ENCODE peak calls at places on chromosomes 11 and 22, in ten cellular contexts. Y is cardiac muscle cell, W is neural progenitor cell, M is fibroblast of the aortic adventitia, X is AG09309, O is endothelial cell of umbilical vein, H is neuronal stem cell, K is osteoblast, Z is fibroblast of mammary gland, S is left ventricle myocardium inferior. E is an unnamed sample.

GRCh38 chr11:35295751-35296150 is 123.6 kb downstream of the SLC1A2 start:
- DNase-seq in Y (no peak), W (no peak), M (no peak), X (no peak), O (no peak), H (no peak), K (no peak), Z (no peak), S (no peak), E (no peak)

GRCh38 chr22:21791635-21792625 is 56.3 kb upstream of the YPEL1 start:
- DNase-seq in Y (no peak), W (no peak), M (peak; percentile 40), X (no peak), O (no peak), H (no peak), K (no peak), Z (peak; percentile 68), S (no peak), E (no peak)

GRCh38 chr22:38074181-38075104 is 9.5 kb downstream of the SLC16A8 start:
- DNase-seq in Y (no peak), W (peak; percentile 67), M (peak; percentile 29), X (no peak), O (no peak), H (no peak), K (peak; percentile 86), Z (no peak), S (no peak), E (no peak)

GRCh38 chr22:19891350-19892248 is 36.9 kb upstream of the GNB1L start:
- DNase-seq in Y (no peak), W (peak; percentile 95), M (peak; percentile 52), X (no peak), O (peak; percentile 90), H (peak; percentile 71), K (peak; percentile 96), Z (peak; percentile 84), S (no peak), E (peak; percentile 99)

GRCh38 chr11:83285131-83285770 is 916 bp downstream of the CCDC90B start:
- DNase-seq in Y (no peak), W (no peak), M (no peak), X (no peak), O (no peak), H (no peak), K (peak; percentile 62), Z (no peak), S (no peak), E (no peak)

GRCh38 chr11:119684361-119685072 is 44.5 kb downstream of the NECTIN1 start:
- DNase-seq in Y (no peak), W (no peak), M (peak; percentile 45), X (no peak), O (peak; percentile 65), H (no peak), K (peak; percentile 98), Z (peak; percentile 74), S (no peak), E (no peak)

GRCh38 chr11:93591247-93591898 is 48.2 kb upstream of the SMCO4 start:
- DNase-seq in Y (no peak), W (no peak), M (no peak), X (no peak), O (no peak), H (no peak), K (no peak), Z (peak; percentile 66), S (no peak), E (no peak)

GRCh38 chr11:118171274-118172062 is 5.0 kb downstream of the SCN2B start:
- DNase-seq in Y (peak; percentile 85), W (peak; percentile 91), M (peak; percentile 58), X (no peak), O (peak; percentile 61), H (peak; percentile 80), K (peak; percentile 96), Z (peak; percentile 48), S (peak; percentile 71), E (peak; percentile 54)

GRCh38 chr22:45671051-45671782 is 417 bp upstream of the ATXN10 start:
- DNase-seq in Y (peak; percentile 57), W (peak; percentile 58), M (peak; percentile 62), X (no peak), O (peak; percentile 13), H (peak; percentile 24), K (peak; percentile 75), Z (no peak), S (no peak), E (no peak)

GRCh38 chr22:24848559-24849168 is 42.7 kb downstream of the SGSM1 start:
- DNase-seq in Y (no peak), W (no peak), M (no peak), X (no peak), O (no peak), H (no peak), K (no peak), Z (no peak), S (no peak), E (no peak)

GRCh38 chr22:46752286-46752685 is 10.2 kb upstream of the TBC1D22A start:
- DNase-seq in Y (no peak), W (no peak), M (no peak), X (no peak), O (no peak), H (no peak), K (peak; percentile 10), Z (no peak), S (no peak), E (no peak)

GRCh38 chr11:125930076-125930450 is 15.8 kb upstream of the VSIG10L2 start:
- DNase-seq in Y (no peak), W (no peak), M (no peak), X (no peak), O (no peak), H (no peak), K (no peak), Z (no peak), S (no peak), E (no peak)
- H3K4me3 ChIP-seq in Y (no peak overlapping the region), W (no peak overlapping the region), M (no peak overlapping the region), X (no peak overlapping the region), O (no peak overlapping the region), H (no peak overlapping the region), K (no peak overlapping the region), Z (no peak overlapping the region), S (no peak overlapping the region), E (no peak overlapping the region)

DNA sequence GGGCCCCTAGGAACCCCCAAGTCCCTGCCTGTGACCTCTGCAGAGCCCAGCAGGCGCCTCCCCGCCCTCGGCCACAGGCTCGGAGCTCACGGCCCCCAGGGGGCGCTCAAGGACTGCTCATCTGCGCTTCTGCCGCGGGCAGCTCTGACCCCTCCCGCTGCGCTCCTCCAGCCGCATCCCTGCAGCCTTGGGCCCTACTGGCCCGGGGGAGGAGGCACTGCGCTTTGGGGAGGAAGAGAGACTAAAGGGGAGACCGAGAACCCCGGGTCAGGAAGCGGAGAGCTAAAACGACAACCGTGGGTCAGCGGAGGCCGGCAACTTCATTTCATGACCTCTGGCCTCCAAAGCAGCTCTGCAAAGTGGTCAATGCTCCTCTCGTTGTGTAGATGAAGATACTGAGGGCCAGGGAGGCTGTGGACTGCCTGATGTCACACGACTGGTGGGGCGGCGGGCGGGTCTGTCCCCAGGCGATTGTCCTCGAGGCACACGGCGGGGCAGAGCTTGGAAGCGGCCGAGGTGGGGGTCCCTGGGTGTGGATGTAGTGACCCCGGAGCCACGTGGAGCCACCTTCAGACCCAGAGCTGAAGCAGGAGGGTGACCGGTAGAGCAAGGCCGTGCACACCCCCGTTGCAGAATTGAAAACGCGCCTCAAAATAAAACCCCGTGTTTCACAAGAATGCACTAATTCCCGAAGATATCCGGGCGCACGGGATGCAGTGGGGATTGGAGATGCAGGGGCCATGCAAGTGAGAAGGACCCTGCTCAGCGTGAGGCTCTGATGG is 2.7 kb upstream of the KRTAP5-6 start:
- DNase-seq in Y (peak; percentile 91), W (peak; percentile 94), M (peak; percentile 75), X (no peak), O (peak; percentile 56), H (peak; percentile 84), K (peak; percentile 99), Z (peak; percentile 62), S (peak; percentile 90), E (peak; percentile 35)
- H3K4me3 ChIP-seq in Y (no peak overlapping the region), W (peak overlapping the region; percentile 48), M (peak overlapping the region; percentile 61), X (no peak overlapping the region), O (no peak overlapping the region), H (peak overlapping the region; percentile 51), K (peak overlapping the region; percentile 68), Z (no peak overlapping the region), S (peak overlapping the region; percentile 61), E (no peak overlapping the region)

DNA sequence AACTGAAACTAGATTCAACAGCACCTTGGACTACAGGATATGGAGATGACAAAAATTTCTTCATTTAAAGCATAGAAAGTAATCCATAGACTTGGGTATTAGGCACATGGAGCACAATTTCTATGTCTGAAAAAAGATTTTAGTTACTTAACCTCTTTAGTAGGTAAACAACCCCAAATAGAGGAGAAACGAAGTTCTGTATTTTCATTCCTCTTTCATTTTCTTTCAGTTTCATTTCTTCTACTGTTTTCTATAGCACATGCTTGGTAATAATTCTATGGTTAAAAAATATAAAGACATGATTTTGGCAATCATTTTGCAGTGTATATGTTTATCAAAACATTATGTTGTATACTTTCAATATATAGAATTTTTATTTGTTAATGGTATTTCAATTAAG is 99.5 kb downstream of the CASP12 start:
- DNase-seq in Y (no peak), W (no peak), M (no peak), X (no peak), O (no peak), H (no peak), K (no peak), Z (no peak), S (no peak), E (no peak)
- H3K4me3 ChIP-seq in Y (no peak overlapping the region), W (no peak overlapping the region), M (peak overlapping the region; percentile 13), X (no peak overlapping the region), O (no peak overlapping the region), H (no peak overlapping the region), K (peak overlapping the region; percentile 34), Z (no peak overlapping the region), S (peak overlapping the region; percentile 18), E (no peak overlapping the region)

GRCh38 chr11:86802146-86802545 is 1.8 kb downstream of the PRSS23 start:
- DNase-seq in Y (no peak), W (no peak), M (peak; percentile 23), X (no peak), O (no peak), H (no peak), K (no peak), Z (no peak), S (no peak), E (no peak)

GRCh38 chr11:86803136-86803535 is 2.8 kb downstream of the PRSS23 start:
- DNase-seq in Y (no peak), W (no peak), M (no peak), X (no peak), O (no peak), H (no peak), K (no peak), Z (no peak), S (no peak), E (no peak)

GRCh38 chr11:86800956-86801264 is 568 bp downstream of the PRSS23 start:
- DNase-seq in Y (no peak), W (no peak), M (no peak), X (no peak), O (no peak), H (no peak), K (no peak), Z (no peak), S (no peak), E (no peak)

GRCh38 chr11:86803641-86804040 is 3.3 kb downstream of the PRSS23 start:
- DNase-seq in Y (no peak), W (no peak), M (peak; percentile 22), X (no peak), O (peak; percentile 90), H (no peak), K (no peak), Z (peak; percentile 26), S (no peak), E (no peak)

GRCh38 chr11:86802601-86803051 is 2.3 kb downstream of the PRSS23 start:
- DNase-seq in Y (peak; percentile 60), W (peak; percentile 77), M (peak; percentile 69), X (no peak), O (peak; percentile 80), H (no peak), K (no peak), Z (peak; percentile 56), S (no peak), E (peak; percentile 31)
- H3K4me3 ChIP-seq in Y (no peak overlapping the region), W (peak overlapping the region; percentile 98), M (peak overlapping the region; percentile 92), X (peak overlapping the region; percentile 63), O (peak overlapping the region; percentile 82), H (peak overlapping the region; percentile 87), K (peak overlapping the region; percentile 86), Z (no peak overlapping the region), S (peak overlapping the region; percentile 82), E (no peak overlapping the region)